ENCODE peak calls at places on chromosomes 5 and 9, in seven cellular contexts. U, S, I, O, B, E and P are unnamed samples.

GRCh38 chr5:69209607-69210006 is 20.2 kb downstream of the CENPH start:
- DNase-seq in O (no peak), E (no peak), I (no peak), S (no peak), B (no peak), U (no peak), P (no peak)

GRCh38 chr5:123755587-123756324 is 243.8 kb downstream of the CSNK1G3 start:
- DNase-seq in I (no peak), O (no peak), U (peak; percentile 37), S (no peak), E (no peak), B (no peak), P (no peak)

GRCh38 chr9:112074250-112075008 is 100.7 kb downstream of the SUSD1 start:
- DNase-seq in I (peak; percentile 12), E (peak; percentile 7), U (peak; percentile 91), S (peak; percentile 73), O (no peak), B (peak; percentile 80), P (peak; percentile 76)

GRCh38 chr5:54673523-54674225 is 156.1 kb downstream of the SNX18 start:
- DNase-seq in S (no peak), U (no peak), I (no peak), O (peak; percentile 18), E (no peak), B (peak; percentile 46), P (peak; percentile 52)

GRCh38 chr9:81417299-81417675 is 272.1 kb downstream of the TLE1 start:
- DNase-seq in B (no peak), O (no peak), I (no peak), S (no peak), U (no peak), E (no peak), P (no peak)

GRCh38 chr9:80496901-80497565 is 925.3 kb downstream of the TLE4 start:
- DNase-seq in U (no peak), B (no peak), S (no peak), O (no peak), E (no peak), I (no peak), P (no peak)

GRCh38 chr9:110291921-110292575 is 35.7 kb upstream of the TXN start:
- DNase-seq in U (no peak), E (no peak), I (no peak), S (no peak), B (no peak), O (no peak), P (no peak)

GRCh38 chr5:180596115-180596667 is 4.9 kb upstream of the SCGB3A1 start:
- DNase-seq in O (no peak), I (no peak), E (no peak), S (no peak), B (peak; percentile 10), U (no peak), P (no peak)

GRCh38 chr9:26935847-26936246 is 11.2 kb downstream of the PLAA start:
- DNase-seq in O (no peak), B (no peak), S (no peak), U (no peak), I (no peak), E (no peak), P (no peak)

GRCh38 chr5:88518131-88519016 is 249.7 kb upstream of the TMEM161B start:
- DNase-seq in E (no peak), I (no peak), B (no peak), U (no peak), S (peak; percentile 38), O (no peak), P (no peak)

GRCh38 chr5:32837211-32837610 is 126.1 kb downstream of the NPR3 start:
- DNase-seq in I (no peak), S (peak; percentile 16), B (no peak), O (no peak), U (no peak), E (no peak), P (no peak)

GRCh38 chr9:13367784-13368183 is 88.3 kb upstream of the MPDZ start:
- DNase-seq in S (no peak), B (no peak), I (no peak), U (no peak), E (no peak), O (no peak), P (no peak)

GRCh38 chr5:19959830-19960384 is 28.1 kb downstream of the CDH18 start:
- DNase-seq in I (no peak), S (no peak), E (no peak), B (no peak), U (no peak), O (no peak), P (no peak)

GRCh38 chr5:179268966-179269693 is 76.1 kb downstream of the ADAMTS2 start:
- DNase-seq in O (no peak), I (no peak), E (no peak), U (no peak), S (no peak), B (no peak), P (peak; percentile 1)

GRCh38 chr5:96663608-96664007 is 1.4 kb downstream of the CAST start:
- DNase-seq in U (no peak), E (no peak), I (no peak), S (no peak), O (no peak), B (no peak), P (no peak)